ENCODE peak calls at places on chromosomes 1 and 21, in five cellular contexts. Y is K562, F is SK-N-SH, R is IMR-90, J is GM12878. U is an unnamed sample.

GRCh38 chr21:45818904-45819285 is 162.7 kb upstream of the COL6A1 start:
- DNase-seq in J (peak; percentile 21), Y (no peak), F (no peak), R (peak; percentile 84), U (peak; percentile 51)

GRCh38 chr1:175572932-175573871 is 170.2 kb downstream of the TNR start:
- DNase-seq in J (no peak), R (no peak), F (peak; percentile 81), Y (no peak), U (no peak)

GRCh38 chr1:177571485-177572076 is 398.3 kb downstream of the SEC16B start:
- DNase-seq in R (no peak), F (no peak), J (no peak), Y (no peak), U (no peak)

GRCh38 chr1:90007979-90008404 is 13.1 kb downstream of the ZNF326 start:
- DNase-seq in F (no peak), Y (no peak), J (no peak), R (peak; percentile 49), U (no peak)

GRCh38 chr1:173920868-173921267 is 3.7 kb upstream of the SERPINC1 start:
- DNase-seq in F (no peak), J (no peak), R (no peak), Y (no peak), U (no peak)

GRCh38 chr1:17030186-17030585 is 18.5 kb upstream of the ATP13A2 start:
- DNase-seq in J (no peak), F (no peak), R (no peak), Y (no peak), U (no peak)

GRCh38 chr1:150895618-150896017 is 8.7 kb downstream of the CTXND2 start:
- DNase-seq in Y (no peak), R (peak; percentile 49), J (no peak), F (peak; percentile 12), U (peak; percentile 61)

GRCh38 chr1:8569242-8569641 is 248.2 kb downstream of the RERE start:
- DNase-seq in Y (no peak), F (no peak), R (no peak), J (no peak), U (no peak)

GRCh38 chr1:171801395-171801990 is 20.0 kb downstream of the METTL13 start:
- DNase-seq in R (peak; percentile 51), Y (peak; percentile 67), F (peak; percentile 60), J (no peak), U (peak; percentile 54)

GRCh38 chr1:200670215-200671118 is 760 bp upstream of the DDX59 start:
- DNase-seq in J (no peak), F (peak; percentile 57), R (peak; percentile 65), Y (peak; percentile 49), U (peak; percentile 67)

GRCh38 chr1:229117664-229118300 is 153.1 kb upstream of the RAB4A start:
- DNase-seq in R (peak; percentile 49), F (no peak), J (no peak), Y (no peak), U (no peak)

DNA sequence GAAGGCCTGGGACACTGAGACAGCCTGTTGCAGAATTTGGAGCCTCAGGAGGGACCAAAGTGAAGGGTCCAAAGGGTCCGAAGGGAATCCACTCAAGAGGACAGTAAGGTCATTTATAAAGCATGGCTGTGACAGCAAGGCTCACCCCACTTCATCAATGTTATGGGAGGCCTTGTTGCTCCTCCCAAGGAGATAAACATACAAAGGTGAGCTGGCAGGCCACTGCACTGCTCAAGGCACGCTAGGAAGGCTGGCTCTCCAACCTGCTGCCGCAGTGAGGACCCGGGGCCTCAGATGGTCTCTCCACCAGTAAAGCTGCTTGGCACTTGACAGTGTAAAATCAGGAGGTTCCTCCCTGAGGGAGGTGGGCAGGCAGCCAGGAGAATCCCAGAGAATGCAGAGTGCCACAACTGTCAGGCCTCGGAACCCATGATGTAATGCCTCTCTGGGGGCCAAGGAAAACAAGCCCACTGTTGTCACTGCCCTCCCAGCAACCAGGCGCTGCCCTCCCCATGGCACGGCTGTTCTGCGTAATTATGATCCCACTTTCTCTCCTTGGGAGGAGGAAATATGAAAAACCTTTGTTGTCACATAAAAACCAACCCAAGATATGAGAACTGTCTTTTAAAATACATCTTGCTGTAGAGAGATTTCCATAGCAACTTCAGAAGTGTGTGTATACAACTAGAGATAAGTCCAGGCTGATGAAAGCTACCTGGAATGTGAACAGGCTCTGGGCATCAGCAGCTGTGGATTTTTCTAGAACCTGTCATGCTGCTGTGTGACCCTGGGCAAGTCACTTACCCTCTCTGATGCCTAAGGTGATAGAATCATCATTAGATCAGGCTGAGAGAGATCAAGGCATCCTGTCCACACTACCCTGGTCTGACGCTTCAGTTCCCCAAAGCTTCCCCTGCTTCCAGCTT is 102.5 kb downstream of the KCNN3 start:
- DNase-seq in J (no peak), R (peak; percentile 72), F (peak; percentile 63), Y (no peak), U (no peak)
- TF ChIP-seq SMC3 in J (no peak), R (no peak), F (no peak), Y (no peak), U (no peak)

GRCh38 chr1:104235141-104235540 is 485.4 kb downstream of the AMY1C start:
- DNase-seq in J (no peak), F (no peak), Y (no peak), R (no peak), U (no peak)

GRCh38 chr1:104238991-104239390 is 489.3 kb downstream of the AMY1C start:
- DNase-seq in F (peak; percentile 51), J (no peak), R (no peak), Y (no peak), U (no peak)
- TF ChIP-seq SMC3 in F (no peak), J (no peak), R (no peak), Y (no peak), U (no peak)

GRCh38 chr1:165933446-165934170 is 106.2 kb downstream of the UCK2 start:
- DNase-seq in J (no peak), R (no peak), F (no peak), Y (no peak), U (no peak)
- TF ChIP-seq SMC3 in J (no peak), R (no peak), F (no peak), Y (no peak), U (no peak)

DNA sequence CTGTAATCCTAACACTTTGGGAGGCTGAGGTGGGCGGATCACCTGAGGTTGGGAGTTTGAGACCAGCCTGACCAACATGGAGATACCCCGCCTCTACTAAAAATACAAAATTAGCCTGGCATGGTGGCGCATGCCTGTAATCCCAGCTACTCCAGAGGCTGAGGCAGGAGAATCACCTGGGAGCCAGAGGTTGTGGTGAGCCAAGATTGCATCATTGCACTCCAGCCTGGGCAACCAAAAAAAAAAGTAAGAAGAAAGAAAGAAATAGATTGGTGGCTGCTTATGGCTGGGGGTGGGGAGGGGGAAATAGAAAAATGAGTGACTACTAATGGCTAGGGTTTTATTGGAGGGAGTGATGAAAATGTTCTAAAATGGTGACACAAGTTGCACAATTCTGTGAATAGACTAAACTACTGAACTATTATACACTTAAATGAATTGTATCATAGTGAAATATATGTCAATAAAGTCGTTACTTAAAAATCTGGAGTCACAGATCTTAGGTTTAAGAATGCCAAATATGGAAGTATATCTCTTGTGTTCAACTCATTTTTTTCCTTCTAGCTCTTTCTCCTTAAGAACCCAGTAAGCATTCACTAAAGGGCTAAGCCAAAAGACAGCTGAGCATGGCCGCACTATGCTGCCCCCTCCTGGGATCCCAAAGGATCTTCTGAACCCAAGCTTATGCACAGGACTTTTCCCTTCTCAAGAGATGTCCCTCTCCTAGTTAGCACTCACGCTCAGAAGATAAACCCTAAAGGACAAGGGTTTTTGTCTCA is 3.2 kb upstream of the NPL start:
- DNase-seq in R (peak; percentile 69), J (no peak), F (peak; percentile 61), Y (peak; percentile 72), U (peak; percentile 78)
- TF ChIP-seq SMC3 in R (peak; percentile 52), J (peak; percentile 76), F (peak; percentile 67), Y (no peak), U (peak; percentile 49)

DNA sequence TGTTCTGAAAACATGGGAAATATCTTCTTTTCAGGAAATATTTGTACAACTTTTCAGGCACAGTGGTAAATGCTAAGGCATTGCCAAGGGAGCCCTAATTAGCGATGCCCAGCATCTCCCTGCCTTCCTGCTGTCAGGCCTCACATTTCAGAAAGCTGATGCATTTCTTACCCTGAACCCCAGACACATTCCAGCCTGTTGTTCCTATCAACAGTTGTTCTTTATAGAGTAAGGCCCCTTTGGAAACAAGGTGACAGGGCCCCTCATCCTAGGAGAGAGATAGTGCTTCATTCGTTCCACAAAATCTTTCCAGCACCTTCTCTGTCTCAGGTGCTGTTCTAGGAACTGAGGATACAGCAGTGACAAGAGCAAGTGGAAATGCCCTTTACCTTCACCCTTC is 135.8 kb upstream of the COA6 start:
- DNase-seq in R (no peak), F (no peak), Y (no peak), J (no peak), U (no peak)
- TF ChIP-seq SMC3 in R (no peak), F (no peak), Y (no peak), J (no peak), U (no peak)

DNA sequence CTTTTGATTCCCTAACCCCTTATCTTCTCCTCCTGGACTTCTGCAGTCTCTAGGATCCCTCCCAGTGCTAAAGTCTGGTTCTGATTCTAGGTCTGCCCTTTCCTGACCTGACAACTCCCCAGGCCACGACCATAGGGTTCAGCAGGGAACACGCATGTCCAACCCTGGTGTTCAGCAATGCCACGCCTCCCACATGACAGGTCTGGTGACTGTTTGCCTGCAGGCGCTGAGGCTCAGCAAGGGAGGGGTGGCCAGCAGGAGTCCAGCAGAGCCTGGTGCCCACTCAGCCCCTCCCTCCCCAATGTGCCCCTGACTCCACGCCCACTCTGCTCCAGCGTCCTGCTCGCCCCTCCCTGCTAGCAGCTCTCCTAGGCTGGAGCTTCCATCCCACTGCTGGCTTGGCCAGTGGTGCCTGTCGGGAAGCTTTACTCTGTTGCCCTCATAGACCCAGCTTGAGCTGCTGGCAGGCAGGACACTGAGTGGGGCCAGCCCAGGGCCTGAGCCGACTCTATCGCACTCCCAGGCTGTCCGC is 17.3 kb downstream of the SLC9A1 start:
- DNase-seq in J (no peak), Y (peak; percentile 67), R (no peak), F (peak; percentile 73), U (no peak)
- TF ChIP-seq SMC3 in J (no peak), Y (no peak), R (no peak), F (no peak), U (no peak)

U was measured in A549.